ENCODE peak calls at places on chromosomes 1 and 21, in ten cellular contexts. One of them, this sample, is unnamed.

GRCh38 chr1:29382851-29383588 is 146.7 kb downstream of the PTPRU start:
- DNase-seq in WTC11: no peak
- DNase-seq in activated naive CD4-positive, alpha-beta T cell treated with anti-CD3 and anti-CD28 coated beads, Interleukin-2, amount 10 ng/mL, durations not matched to agents 7 days and 5 days: no peak
- DNase-seq in tibial artery: no peak
- DNase-seq in mammary epithelial cell: no peak
- DNase-seq in HT-29: no peak
- DNase-seq in kidney tubule cell: no peak
- DNase-seq in fibroblast of mammary gland: no peak
- DNase-seq in IMR-90: no peak
- DNase-seq in AG10803: no peak
- DNase-seq in this sample: no peak

GRCh38 chr1:164707868-164708331 is 148.9 kb downstream of the PBX1 start:
- DNase-seq in WTC11: no peak
- DNase-seq in activated naive CD4-positive, alpha-beta T cell treated with anti-CD3 and anti-CD28 coated beads, Interleukin-2, amount 10 ng/mL, durations not matched to agents 7 days and 5 days: no peak
- DNase-seq in tibial artery: no peak
- DNase-seq in mammary epithelial cell: peak; percentile 83
- DNase-seq in HT-29: no peak
- DNase-seq in kidney tubule cell: peak; percentile 83
- DNase-seq in fibroblast of mammary gland: peak; percentile 89
- DNase-seq in IMR-90: peak; percentile 88
- DNase-seq in AG10803: peak; percentile 89
- DNase-seq in this sample: no peak

GRCh38 chr21:17858764-17859163 is 39.6 kb upstream of the C21orf91 start:
- DNase-seq in WTC11: no peak
- DNase-seq in activated naive CD4-positive, alpha-beta T cell treated with anti-CD3 and anti-CD28 coated beads, Interleukin-2, amount 10 ng/mL, durations not matched to agents 7 days and 5 days: no peak
- DNase-seq in tibial artery: no peak
- DNase-seq in mammary epithelial cell: no peak
- DNase-seq in HT-29: no peak
- DNase-seq in kidney tubule cell: no peak
- DNase-seq in fibroblast of mammary gland: no peak
- DNase-seq in IMR-90: no peak
- DNase-seq in AG10803: no peak
- DNase-seq in this sample: no peak

GRCh38 chr1:39886757-39887231 is 3.5 kb upstream of the TRIT1 start:
- DNase-seq in WTC11: no peak
- DNase-seq in activated naive CD4-positive, alpha-beta T cell treated with anti-CD3 and anti-CD28 coated beads, Interleukin-2, amount 10 ng/mL, durations not matched to agents 7 days and 5 days: no peak
- DNase-seq in tibial artery: no peak
- DNase-seq in mammary epithelial cell: no peak
- DNase-seq in HT-29: no peak
- DNase-seq in kidney tubule cell: peak; percentile 51
- DNase-seq in fibroblast of mammary gland: peak; percentile 17
- DNase-seq in IMR-90: no peak
- DNase-seq in AG10803: peak; percentile 25
- DNase-seq in this sample: no peak

GRCh38 chr21:34980423-34981115 is 68.5 kb downstream of the RUNX1 start:
- DNase-seq in WTC11: no peak
- DNase-seq in activated naive CD4-positive, alpha-beta T cell treated with anti-CD3 and anti-CD28 coated beads, Interleukin-2, amount 10 ng/mL, durations not matched to agents 7 days and 5 days: no peak
- DNase-seq in tibial artery: no peak
- DNase-seq in mammary epithelial cell: no peak
- DNase-seq in HT-29: no peak
- DNase-seq in kidney tubule cell: no peak
- DNase-seq in fibroblast of mammary gland: no peak
- DNase-seq in IMR-90: no peak
- DNase-seq in AG10803: no peak
- DNase-seq in this sample: no peak

GRCh38 chr21:33296156-33296555 is 28.6 kb upstream of the IFNAR1 start:
- DNase-seq in WTC11: no peak
- DNase-seq in activated naive CD4-positive, alpha-beta T cell treated with anti-CD3 and anti-CD28 coated beads, Interleukin-2, amount 10 ng/mL, durations not matched to agents 7 days and 5 days: no peak
- DNase-seq in tibial artery: no peak
- DNase-seq in mammary epithelial cell: no peak
- DNase-seq in HT-29: no peak
- DNase-seq in kidney tubule cell: no peak
- DNase-seq in fibroblast of mammary gland: no peak
- DNase-seq in IMR-90: no peak
- DNase-seq in AG10803: no peak
- DNase-seq in this sample: no peak

GRCh38 chr1:165073402-165074007 is 283.0 kb downstream of the LMX1A start:
- DNase-seq in WTC11: no peak
- DNase-seq in activated naive CD4-positive, alpha-beta T cell treated with anti-CD3 and anti-CD28 coated beads, Interleukin-2, amount 10 ng/mL, durations not matched to agents 7 days and 5 days: no peak
- DNase-seq in tibial artery: no peak
- DNase-seq in mammary epithelial cell: peak; percentile 35
- DNase-seq in HT-29: peak; percentile 64
- DNase-seq in kidney tubule cell: peak; percentile 55
- DNase-seq in fibroblast of mammary gland: peak; percentile 67
- DNase-seq in IMR-90: peak; percentile 56
- DNase-seq in AG10803: peak; percentile 58
- DNase-seq in this sample: peak; percentile 60

GRCh38 chr1:157878059-157878458 is 36.5 kb upstream of the CD5L start:
- DNase-seq in WTC11: no peak
- DNase-seq in activated naive CD4-positive, alpha-beta T cell treated with anti-CD3 and anti-CD28 coated beads, Interleukin-2, amount 10 ng/mL, durations not matched to agents 7 days and 5 days: no peak
- DNase-seq in tibial artery: no peak
- DNase-seq in mammary epithelial cell: peak; percentile 35
- DNase-seq in HT-29: peak; percentile 64
- DNase-seq in kidney tubule cell: peak; percentile 60
- DNase-seq in fibroblast of mammary gland: peak; percentile 59
- DNase-seq in IMR-90: peak; percentile 35
- DNase-seq in AG10803: peak; percentile 55
- DNase-seq in this sample: peak; percentile 40

GRCh38 chr1:32903991-32904776 is 3.0 kb upstream of the TMEM54 start:
- DNase-seq in WTC11: no peak
- DNase-seq in activated naive CD4-positive, alpha-beta T cell treated with anti-CD3 and anti-CD28 coated beads, Interleukin-2, amount 10 ng/mL, durations not matched to agents 7 days and 5 days: no peak
- DNase-seq in tibial artery: peak; percentile 39
- DNase-seq in mammary epithelial cell: no peak
- DNase-seq in HT-29: peak; percentile 92
- DNase-seq in kidney tubule cell: no peak
- DNase-seq in fibroblast of mammary gland: no peak
- DNase-seq in IMR-90: no peak
- DNase-seq in AG10803: no peak
- DNase-seq in this sample: peak; percentile 99

GRCh38 chr1:158521666-158522058 is 32.5 kb downstream of the OR6Y1 start:
- DNase-seq in WTC11: no peak
- DNase-seq in activated naive CD4-positive, alpha-beta T cell treated with anti-CD3 and anti-CD28 coated beads, Interleukin-2, amount 10 ng/mL, durations not matched to agents 7 days and 5 days: no peak
- DNase-seq in tibial artery: no peak
- DNase-seq in mammary epithelial cell: no peak
- DNase-seq in HT-29: no peak
- DNase-seq in kidney tubule cell: no peak
- DNase-seq in fibroblast of mammary gland: no peak
- DNase-seq in IMR-90: no peak
- DNase-seq in AG10803: no peak
- DNase-seq in this sample: no peak

GRCh38 chr1:29209173-29209572 is 21.6 kb downstream of the MECR start:
- DNase-seq in WTC11: no peak
- DNase-seq in activated naive CD4-positive, alpha-beta T cell treated with anti-CD3 and anti-CD28 coated beads, Interleukin-2, amount 10 ng/mL, durations not matched to agents 7 days and 5 days: no peak
- DNase-seq in tibial artery: no peak
- DNase-seq in mammary epithelial cell: no peak
- DNase-seq in HT-29: no peak
- DNase-seq in kidney tubule cell: peak; percentile 49
- DNase-seq in fibroblast of mammary gland: peak; percentile 53
- DNase-seq in IMR-90: peak; percentile 72
- DNase-seq in AG10803: peak; percentile 58
- DNase-seq in this sample: no peak